ENCODE peak calls at places on chromosome 7, in seven cellular contexts. P, F, U, H, T, X and D are unnamed samples.

GRCh38 chr7:47347986-47348385 is 233.9 kb downstream of the TNS3 start:
- DNase-seq in H (no peak), X (no peak), F (no peak), T (no peak), P (no peak), U (no peak), D (no peak)

GRCh38 chr7:66352071-66352470 is 146.9 kb downstream of the TPST1 start:
- DNase-seq in U (no peak), P (no peak), H (no peak), X (no peak), F (peak), T (no peak), D (no peak)

GRCh38 chr7:73519867-73520672 is 2.0 kb downstream of the BAZ1B start:
- DNase-seq in T (no peak), U (no peak), F (no peak), X (no peak), P (no peak), H (no peak), D (no peak)

GRCh38 chr7:98733036-98733435 is 116.0 kb downstream of the NPTX2 start:
- DNase-seq in P (no peak), T (peak), H (peak), X (peak), U (no peak), F (peak), D (peak)

GRCh38 chr7:120273476-120273975 is 551 bp downstream of the KCND2 start:
- DNase-seq in F (no peak), X (no peak), P (no peak), U (peak), H (peak), T (peak), D (no peak)

GRCh38 chr7:88291401-88292173 is 15.1 kb downstream of the STEAP4 start:
- DNase-seq in U (no peak), X (no peak), H (no peak), T (no peak), F (no peak), P (peak), D (no peak)

GRCh38 chr7:146948708-146949107 is 832.1 kb downstream of the CNTNAP2 start:
- DNase-seq in U (no peak), T (no peak), X (no peak), H (no peak), F (no peak), P (no peak), D (peak)

GRCh38 chr7:409344-410281 is 110.0 kb downstream of the PDGFA start:
- DNase-seq in F (no peak), X (no peak), H (no peak), P (no peak), U (no peak), T (no peak), D (no peak)

GRCh38 chr7:71509381-71509780 is 377.4 kb downstream of the GALNT17 start:
- DNase-seq in P (no peak), T (no peak), F (no peak), X (no peak), U (no peak), H (no peak), D (no peak)

GRCh38 chr7:6725003-6725402 is 18.3 kb upstream of the ZNF12 start:
- DNase-seq in H (no peak), F (no peak), T (no peak), P (no peak), U (peak), X (no peak), D (no peak)
- H3K4me3 ChIP-seq in H (no peak), F (no peak), T (no peak), P (no peak), U (no peak), X (no peak), D (no peak)

DNA sequence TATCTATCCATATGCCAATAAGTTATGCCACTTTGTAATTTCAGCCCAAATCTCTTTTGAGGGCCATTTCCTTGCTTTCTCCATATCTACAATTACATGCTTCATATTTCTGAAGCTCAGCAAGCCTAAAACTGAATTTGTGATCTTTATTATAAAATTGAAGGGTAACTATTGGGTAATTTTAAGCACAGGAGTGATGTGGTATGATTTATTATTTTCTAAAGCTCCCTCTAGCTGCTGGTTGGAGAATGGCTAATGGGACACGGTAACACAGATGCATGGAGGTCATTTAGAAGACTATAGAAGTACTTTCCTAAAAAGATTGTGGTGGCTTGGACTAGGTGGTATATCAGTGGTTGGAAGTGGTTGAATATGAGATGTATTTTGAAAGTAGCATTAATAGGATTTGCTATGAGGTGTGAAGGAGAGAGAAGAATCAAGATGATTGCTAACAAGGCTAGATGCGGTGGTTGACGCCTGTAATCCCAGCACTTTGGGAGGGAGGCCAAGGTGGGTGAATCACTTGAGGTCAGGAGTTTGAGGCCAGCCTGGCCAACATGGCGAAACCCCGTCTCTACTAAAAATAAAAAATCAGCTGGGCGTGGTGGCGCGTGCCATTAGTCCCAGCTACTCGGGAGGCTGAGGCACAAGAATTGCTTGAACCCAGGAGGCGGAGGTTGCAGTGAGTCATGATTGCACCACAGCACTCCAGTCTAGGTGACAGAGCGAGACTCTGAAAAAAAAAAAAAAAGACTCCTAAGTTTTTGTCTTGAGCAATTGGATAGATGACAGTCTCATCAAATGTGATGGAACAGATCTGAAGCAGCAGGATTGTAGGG is 13.9 kb downstream of the KLHDC10 start:
- DNase-seq in P (no peak), X (no peak), T (no peak), H (no peak), U (no peak), F (peak), D (no peak)
- TF ChIP-seq CTCF in P (no peak), X (peak), T (peak), H (peak), U (peak), F (peak), D (no peak)

GRCh38 chr7:102284399-102284798 is 2.3 kb upstream of the SH2B2 start:
- DNase-seq in X (no peak), U (peak), T (no peak), H (no peak), P (no peak), F (no peak), D (no peak)

GRCh38 chr7:102283477-102284189 is 3.0 kb upstream of the SH2B2 start:
- DNase-seq in T (no peak), F (no peak), U (no peak), H (no peak), P (no peak), X (no peak), D (no peak)

GRCh38 chr7:102285541-102286236 is 979 bp upstream of the SH2B2 start:
- DNase-seq in U (no peak), P (no peak), X (no peak), H (no peak), T (no peak), F (no peak), D (no peak)

GRCh38 chr7:102286237-102287081 is at the start of gene SH2B2:
- DNase-seq in H (peak), X (no peak), T (peak), U (peak), P (peak), F (peak), D (peak)

GRCh38 chr7:102284891-102285540 is 1.7 kb upstream of the SH2B2 start:
- DNase-seq in F (peak), H (peak), T (no peak), X (no peak), U (no peak), P (no peak), D (no peak)
- H3K4me3 ChIP-seq in F (peak), H (no peak), T (no peak), X (no peak), U (peak), P (no peak), D (no peak)

GRCh38 chr7:50788393-50788792 is 5.7 kb upstream of the GRB10 start:
- DNase-seq in U (no peak), F (no peak), T (no peak), P (no peak), H (no peak), X (no peak), D (no peak)
- TF ChIP-seq CTCF in U (no peak), F (no peak), T (no peak), P (no peak), H (no peak), X (no peak), D (no peak)

GRCh38 chr7:50304158-50304910 is at the start of gene IKZF1:
- DNase-seq in F (peak), P (no peak), X (no peak), T (no peak), U (peak), H (peak), D (no peak)

GRCh38 chr7:50302486-50303081 is 1.9 kb upstream of the IKZF1 start:
- DNase-seq in P (no peak), X (no peak), H (no peak), F (no peak), U (no peak), T (no peak), D (no peak)

GRCh38 chr7:50303894-50304157 is 690 bp upstream of the IKZF1 start:
- DNase-seq in U (no peak), F (peak), P (no peak), H (no peak), T (no peak), X (no peak), D (no peak)

GRCh38 chr7:50304911-50305621 is 550 bp downstream of the IKZF1 start:
- DNase-seq in T (no peak), P (no peak), X (no peak), H (no peak), U (no peak), F (no peak), D (no peak)

GRCh38 chr7:50303082-50303893 is 1.2 kb upstream of the IKZF1 start:
- DNase-seq in U (no peak), X (no peak), F (no peak), T (no peak), P (no peak), H (no peak), D (no peak)
- H3K4me3 ChIP-seq in U (peak), X (no peak), F (no peak), T (no peak), P (no peak), H (peak), D (no peak)

GRCh38 chr7:4779118-4779517 is 3.7 kb downstream of the AP5Z1 start:
- DNase-seq in X (no peak), H (no peak), F (no peak), U (no peak), T (no peak), P (no peak), D (no peak)
- TF ChIP-seq CTCF in X (no peak), H (no peak), F (no peak), U (no peak), T (no peak), P (no peak), D (no peak)

GRCh38 chr7:149870701-149871483 is 2.9 kb upstream of the ATP6V0E2 start:
- DNase-seq in X (no peak), H (no peak), P (no peak), U (no peak), F (no peak), T (no peak), D (no peak)

GRCh38 chr7:149869291-149869650 is 4.5 kb upstream of the ATP6V0E2 start:
- DNase-seq in U (no peak), X (no peak), T (no peak), H (no peak), F (no peak), P (no peak), D (no peak)

GRCh38 chr7:149869867-149870266 is 3.9 kb upstream of the ATP6V0E2 start:
- DNase-seq in T (no peak), U (no peak), H (no peak), X (no peak), P (no peak), F (no peak), D (no peak)

GRCh38 chr7:149871576-149871975 is 2.2 kb upstream of the ATP6V0E2 start:
- DNase-seq in H (peak), T (no peak), P (no peak), U (no peak), X (no peak), F (no peak), D (no peak)

GRCh38 chr7:149870274-149870673 is 3.5 kb upstream of the ATP6V0E2 start:
- DNase-seq in T (no peak), P (no peak), F (no peak), X (no peak), U (no peak), H (no peak), D (no peak)
- H3K4me3 ChIP-seq in T (no peak), P (no peak), F (no peak), X (no peak), U (no peak), H (no peak), D (no peak)

GRCh38 chr7:96414931-96415292 is 93.0 kb upstream of the SLC25A13 start:
- DNase-seq in H (peak), X (peak), T (peak), F (peak), P (peak), U (no peak), D (peak)
- TF ChIP-seq CTCF in H (peak), X (peak), T (peak), F (peak), P (peak), U (peak), D (peak)

GRCh38 chr7:130091999-130092398 is 21.7 kb downstream of the KLHDC10 start:
- DNase-seq in F (no peak), U (no peak), P (no peak), H (no peak), T (no peak), X (no peak), D (no peak)
- H3K4me3 ChIP-seq in F (no peak), U (no peak), P (no peak), H (no peak), T (no peak), X (no peak), D (no peak)

GRCh38 chr7:158944950-158945349 is 88.6 kb downstream of the DYNC2I1 start:
- DNase-seq in H (no peak), T (no peak), U (no peak), X (no peak), F (no peak), P (no peak), D (no peak)
- TF ChIP-seq CTCF in H (no peak), T (no peak), U (no peak), X (no peak), F (no peak), P (no peak), D (no peak)